ENCODE peak calls at places on chromosome 7, in seven cellular contexts. One of them, this sample, is unnamed. For H3K4me1, the result is how much of the 10 kb centered on the place peaks cover.

GRCh38 chr7:45681596-45682357 is 107.6 kb downstream of the ADCY1 start:
- DNase-seq in transverse colon: no peak
- DNase-seq in breast epithelium: peak
- DNase-seq in SK-N-SH: no peak
- DNase-seq in Panc1: no peak
- DNase-seq in stomach: peak
- DNase-seq in K562: no peak
- DNase-seq in this sample: peak

GRCh38 chr7:75536491-75536890 is 44.4 kb downstream of the SPDYE5 start:
- DNase-seq in transverse colon: no peak
- DNase-seq in breast epithelium: no peak
- DNase-seq in SK-N-SH: no peak
- DNase-seq in Panc1: no peak
- DNase-seq in stomach: no peak
- DNase-seq in K562: no peak
- DNase-seq in this sample: no peak

GRCh38 chr7:113793171-113793570 is 125.6 kb downstream of the PPP1R3A start:
- DNase-seq in transverse colon: no peak
- DNase-seq in breast epithelium: no peak
- DNase-seq in SK-N-SH: no peak
- DNase-seq in Panc1: no peak
- DNase-seq in stomach: no peak
- DNase-seq in K562: no peak
- DNase-seq in this sample: no peak

GRCh38 chr7:47520408-47520807 is 61.5 kb downstream of the TNS3 start:
- DNase-seq in transverse colon: peak
- DNase-seq in breast epithelium: peak
- DNase-seq in SK-N-SH: no peak
- DNase-seq in Panc1: no peak
- DNase-seq in stomach: no peak
- DNase-seq in K562: no peak
- DNase-seq in this sample: peak

GRCh38 chr7:48089415-48089975 is 430 bp downstream of the UPP1 start:
- DNase-seq in transverse colon: peak
- DNase-seq in breast epithelium: peak
- DNase-seq in SK-N-SH: peak
- DNase-seq in Panc1: no peak
- DNase-seq in stomach: peak
- DNase-seq in K562: no peak
- DNase-seq in this sample: no peak

GRCh38 chr7:113710310-113711106 is 208.3 kb downstream of the PPP1R3A start:
- DNase-seq in transverse colon: peak
- DNase-seq in breast epithelium: no peak
- DNase-seq in SK-N-SH: peak
- DNase-seq in Panc1: peak
- DNase-seq in stomach: no peak
- DNase-seq in K562: peak
- DNase-seq in this sample: no peak

GRCh38 chr7:143331179-143331825 is 15.4 kb downstream of the CLCN1 start:
- DNase-seq in transverse colon: no peak
- DNase-seq in breast epithelium: no peak
- DNase-seq in SK-N-SH: no peak
- DNase-seq in Panc1: peak
- DNase-seq in stomach: peak
- DNase-seq in K562: no peak
- DNase-seq in this sample: no peak

GRCh38 chr7:1418505-1419309 is 40.6 kb downstream of the MICALL2 start:
- DNase-seq in transverse colon: no peak
- DNase-seq in breast epithelium: no peak
- DNase-seq in SK-N-SH: peak
- DNase-seq in Panc1: no peak
- DNase-seq in stomach: no peak
- DNase-seq in K562: peak
- DNase-seq in this sample: no peak

GRCh38 chr7:106485031-106485551 is 175.9 kb downstream of the CCDC71L start:
- DNase-seq in transverse colon: no peak
- DNase-seq in breast epithelium: no peak
- DNase-seq in SK-N-SH: no peak
- DNase-seq in Panc1: no peak
- DNase-seq in stomach: no peak
- DNase-seq in K562: no peak
- DNase-seq in this sample: no peak

GRCh38 chr7:93799750-93800357 is 90.7 kb downstream of the TFPI2 start:
- DNase-seq in transverse colon: no peak
- DNase-seq in breast epithelium: no peak
- DNase-seq in SK-N-SH: peak
- DNase-seq in Panc1: peak
- DNase-seq in stomach: no peak
- DNase-seq in K562: peak
- DNase-seq in this sample: no peak

GRCh38 chr7:23373151-23374004 is 74.2 kb downstream of the MALSU1 start:
- DNase-seq in transverse colon: no peak
- DNase-seq in breast epithelium: no peak
- DNase-seq in SK-N-SH: no peak
- DNase-seq in Panc1: no peak
- DNase-seq in stomach: no peak
- DNase-seq in K562: no peak
- DNase-seq in this sample: no peak

GRCh38 chr7:115230882-115231508 is 309.1 kb downstream of the MDFIC start:
- DNase-seq in transverse colon: no peak
- DNase-seq in breast epithelium: no peak
- DNase-seq in SK-N-SH: no peak
- DNase-seq in Panc1: peak
- DNase-seq in stomach: no peak
- DNase-seq in K562: no peak
- DNase-seq in this sample: no peak

GRCh38 chr7:157117796-157118195 is 20.9 kb upstream of the UBE3C start:
- DNase-seq in transverse colon: no peak
- DNase-seq in breast epithelium: no peak
- DNase-seq in SK-N-SH: no peak
- DNase-seq in Panc1: no peak
- DNase-seq in stomach: no peak
- DNase-seq in K562: peak
- DNase-seq in this sample: no peak

GRCh38 chr7:27453702-27454405 is 208.8 kb downstream of the HIBADH start:
- DNase-seq in transverse colon: no peak
- DNase-seq in breast epithelium: no peak
- DNase-seq in SK-N-SH: peak
- DNase-seq in Panc1: no peak
- DNase-seq in stomach: no peak
- DNase-seq in K562: peak
- DNase-seq in this sample: no peak

GRCh38 chr7:151565541-151565940 is 45.8 kb upstream of the RHEB start:
- DNase-seq in transverse colon: no peak
- DNase-seq in breast epithelium: no peak
- DNase-seq in SK-N-SH: no peak
- DNase-seq in Panc1: no peak
- DNase-seq in stomach: no peak
- DNase-seq in K562: no peak
- DNase-seq in this sample: no peak

GRCh38 chr7:101599787-101600186 is 29.3 kb downstream of the MYL10 start:
- DNase-seq in transverse colon: no peak
- DNase-seq in breast epithelium: no peak
- DNase-seq in SK-N-SH: no peak
- DNase-seq in Panc1: no peak
- DNase-seq in stomach: no peak
- DNase-seq in K562: no peak
- DNase-seq in this sample: no peak

GRCh38 chr7:70298780-70299446 is 700.6 kb downstream of the AUTS2 start:
- DNase-seq in transverse colon: no peak
- DNase-seq in breast epithelium: no peak
- DNase-seq in SK-N-SH: peak
- DNase-seq in Panc1: no peak
- DNase-seq in stomach: no peak
- DNase-seq in K562: no peak
- DNase-seq in this sample: no peak

GRCh38 chr7:84113286-84113685 is 81.3 kb downstream of the SEMA3A start:
- DNase-seq in transverse colon: no peak
- DNase-seq in breast epithelium: no peak
- DNase-seq in SK-N-SH: no peak
- DNase-seq in Panc1: no peak
- DNase-seq in stomach: no peak
- DNase-seq in K562: no peak
- DNase-seq in this sample: no peak

GRCh38 chr7:33836797-33837355 is 68.5 kb upstream of the BMPER start:
- DNase-seq in transverse colon: no peak
- DNase-seq in breast epithelium: no peak
- DNase-seq in SK-N-SH: peak
- DNase-seq in Panc1: no peak
- DNase-seq in stomach: no peak
- DNase-seq in K562: no peak
- DNase-seq in this sample: no peak

GRCh38 chr7:139769066-139769465 is 8.7 kb downstream of the HIPK2 start:
- DNase-seq in transverse colon: no peak
- DNase-seq in breast epithelium: no peak
- DNase-seq in SK-N-SH: no peak
- DNase-seq in Panc1: no peak
- DNase-seq in stomach: no peak
- DNase-seq in K562: no peak
- DNase-seq in this sample: no peak

GRCh38 chr7:139772837-139773236 is 5.0 kb downstream of the HIPK2 start:
- DNase-seq in transverse colon: no peak
- DNase-seq in breast epithelium: no peak
- DNase-seq in SK-N-SH: no peak
- DNase-seq in Panc1: no peak
- DNase-seq in stomach: no peak
- DNase-seq in K562: no peak
- DNase-seq in this sample: no peak

GRCh38 chr7:139772115-139772514 is 5.7 kb downstream of the HIPK2 start:
- DNase-seq in transverse colon: no peak
- DNase-seq in breast epithelium: no peak
- DNase-seq in SK-N-SH: no peak
- DNase-seq in Panc1: no peak
- DNase-seq in stomach: peak
- DNase-seq in K562: no peak
- DNase-seq in this sample: no peak

GRCh38 chr7:139773372-139773771 is 4.4 kb downstream of the HIPK2 start:
- DNase-seq in transverse colon: no peak
- DNase-seq in breast epithelium: no peak
- DNase-seq in SK-N-SH: no peak
- DNase-seq in Panc1: no peak
- DNase-seq in stomach: no peak
- DNase-seq in K562: no peak
- DNase-seq in this sample: no peak

GRCh38 chr7:139771001-139771956 is 6.5 kb downstream of the HIPK2 start:
- DNase-seq in transverse colon: no peak
- DNase-seq in breast epithelium: no peak
- DNase-seq in SK-N-SH: no peak
- DNase-seq in Panc1: peak
- DNase-seq in stomach: no peak
- DNase-seq in K562: no peak
- DNase-seq in this sample: no peak
- H3K4me1 ChIP-seq in transverse colon: under half
- H3K4me1 ChIP-seq in breast epithelium: under half
- H3K4me1 ChIP-seq in SK-N-SH: half or more
- H3K4me1 ChIP-seq in Panc1: under half
- H3K4me1 ChIP-seq in stomach: half or more
- H3K4me1 ChIP-seq in K562: under half
- H3K4me1 ChIP-seq in this sample: under half

DNA sequence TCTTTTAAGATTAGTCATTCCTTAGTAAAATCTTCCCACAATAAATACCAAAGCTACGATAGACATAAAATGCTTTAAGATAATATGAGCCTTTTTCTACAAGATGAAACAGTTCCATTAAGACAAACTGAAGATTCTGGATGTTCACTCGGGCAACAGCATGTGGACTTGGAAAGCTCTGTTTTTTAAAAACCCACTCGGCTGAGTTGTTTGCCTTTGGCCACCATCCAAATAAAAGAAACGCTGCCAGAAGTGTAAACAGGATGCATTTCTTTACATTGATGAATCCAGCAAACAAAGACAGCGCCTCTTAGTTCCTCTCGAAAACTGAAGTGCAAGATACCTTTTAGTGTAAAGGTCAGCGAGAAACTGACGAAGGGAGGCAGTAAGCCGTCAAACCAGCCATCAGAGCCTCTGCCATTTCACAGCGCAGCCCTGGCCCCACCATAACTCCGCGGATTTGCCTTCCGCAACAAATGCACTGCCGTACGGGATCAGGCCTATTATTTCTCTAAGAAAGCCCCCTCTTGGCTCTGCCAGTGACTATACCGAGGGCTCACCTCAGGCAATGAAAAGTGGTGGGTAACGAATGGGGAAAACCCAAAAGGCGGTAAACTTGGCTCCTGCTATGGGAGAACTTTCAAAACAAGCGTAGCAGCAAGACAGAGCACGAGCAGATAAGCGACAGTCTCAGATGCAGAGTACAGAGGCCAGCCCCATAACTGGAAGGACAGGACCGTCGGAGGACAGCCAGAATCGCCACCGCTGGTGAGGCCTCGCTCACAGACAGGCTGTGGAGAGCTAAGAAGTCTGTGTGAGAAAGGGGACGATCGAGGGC is 41.4 kb downstream of the GNA12 start:
- DNase-seq in transverse colon: no peak
- DNase-seq in breast epithelium: no peak
- DNase-seq in SK-N-SH: no peak
- DNase-seq in Panc1: peak
- DNase-seq in stomach: no peak
- DNase-seq in K562: no peak
- DNase-seq in this sample: peak
- TF ChIP-seq POLR2AphosphoS5 in transverse colon: no peak
- TF ChIP-seq POLR2AphosphoS5 in breast epithelium: no peak
- TF ChIP-seq POLR2AphosphoS5 in SK-N-SH: no peak
- TF ChIP-seq POLR2AphosphoS5 in Panc1: peak
- TF ChIP-seq POLR2AphosphoS5 in stomach: no peak
- TF ChIP-seq POLR2AphosphoS5 in K562: no peak
- TF ChIP-seq POLR2AphosphoS5 in this sample: peak

GRCh38 chr7:134878731-134879295 is 99.4 kb downstream of the CALD1 start:
- DNase-seq in transverse colon: no peak
- DNase-seq in breast epithelium: no peak
- DNase-seq in SK-N-SH: no peak
- DNase-seq in Panc1: no peak
- DNase-seq in stomach: no peak
- DNase-seq in K562: no peak
- DNase-seq in this sample: no peak
- H3K4me1 ChIP-seq in transverse colon: under half
- H3K4me1 ChIP-seq in breast epithelium: under half
- H3K4me1 ChIP-seq in SK-N-SH: under half
- H3K4me1 ChIP-seq in Panc1: under half
- H3K4me1 ChIP-seq in stomach: under half
- H3K4me1 ChIP-seq in K562: under half
- H3K4me1 ChIP-seq in this sample: under half

DNA sequence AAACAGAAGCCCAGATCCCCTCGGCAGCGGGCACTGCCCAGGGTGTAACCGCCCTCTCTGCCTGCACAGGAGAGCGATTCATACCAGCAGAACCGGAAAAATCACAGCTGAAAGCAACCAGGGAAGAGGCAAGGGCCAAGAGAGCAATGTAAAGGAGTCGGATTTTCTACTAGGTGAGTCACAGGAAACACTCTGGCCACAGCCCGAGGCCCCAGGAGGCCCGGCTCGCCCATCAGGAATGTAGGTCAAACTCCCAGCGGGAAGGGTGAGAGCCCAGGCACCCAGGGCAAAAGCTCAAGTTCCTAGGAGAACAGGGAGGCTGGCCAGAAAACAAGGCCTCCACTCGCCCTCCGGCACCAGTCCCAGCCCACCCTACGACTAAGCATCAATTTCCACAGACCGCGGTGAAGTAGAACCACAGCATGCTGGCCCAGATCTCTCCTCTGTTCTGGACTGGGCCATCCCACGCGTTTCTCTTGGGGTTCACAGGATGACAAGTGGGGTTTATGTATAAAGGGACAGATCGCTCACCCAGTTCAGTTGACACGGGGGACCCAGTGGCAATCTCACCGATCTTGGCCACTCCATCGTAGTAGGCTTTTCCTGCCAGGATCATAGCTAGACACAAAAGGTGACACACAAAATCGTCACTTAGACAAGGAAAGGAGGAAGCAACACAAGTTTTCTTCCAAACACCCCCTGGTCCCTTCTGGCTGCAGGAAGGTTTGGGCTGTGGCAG is 46.2 kb downstream of the BAIAP2L1 start:
- DNase-seq in transverse colon: peak
- DNase-seq in breast epithelium: peak
- DNase-seq in SK-N-SH: no peak
- DNase-seq in Panc1: peak
- DNase-seq in stomach: peak
- DNase-seq in K562: no peak
- DNase-seq in this sample: no peak
- TF ChIP-seq POLR2AphosphoS5 in transverse colon: peak
- TF ChIP-seq POLR2AphosphoS5 in breast epithelium: no peak
- TF ChIP-seq POLR2AphosphoS5 in SK-N-SH: peak
- TF ChIP-seq POLR2AphosphoS5 in Panc1: peak
- TF ChIP-seq POLR2AphosphoS5 in stomach: peak
- TF ChIP-seq POLR2AphosphoS5 in K562: no peak
- TF ChIP-seq POLR2AphosphoS5 in this sample: no peak

This sample was measured in spleen.